ENCODE peak calls at places on chromosomes 11 and 22, in eight cellular contexts. C is AG04450; U is ascending aorta; F is Calu3; Q is CD4-positive, alpha-beta T cell; Y is astrocyte of the spinal cord; T is dorsolateral prefrontal cortex; R is GM13976. A is an unnamed sample.

GRCh38 chr11:83649468-83649915 is 363.3 kb upstream of the CCDC90B start:
- DNase-seq in C (no peak), U (no peak), F (no peak), Q (no peak), Y (no peak), T (no peak), R (no peak), A (no peak)

GRCh38 chr11:64322925-64323260 is 5.0 kb downstream of the PRDX5 start:
- DNase-seq in C (no peak), U (no peak), F (no peak), Q (no peak), Y (no peak), T (no peak), R (no peak), A (peak)

GRCh38 chr11:57475191-57475590 is 14.9 kb downstream of the RTN4RL2 start:
- DNase-seq in C (no peak), U (no peak), F (no peak), Q (no peak), Y (no peak), T (no peak), R (no peak), A (no peak)

GRCh38 chr11:209275-210121 is 2.0 kb downstream of the RIC8A start:
- DNase-seq in C (no peak), U (peak), F (no peak), Q (no peak), Y (no peak), T (peak), R (no peak), A (peak)

GRCh38 chr22:37639070-37639760 is at the start of gene SH3BP1:
- DNase-seq in C (no peak), U (no peak), F (peak), Q (no peak), Y (no peak), T (no peak), R (peak), A (peak)

GRCh38 chr11:82270870-82271269 is 462.8 kb downstream of the FAM181B start:
- DNase-seq in C (no peak), U (no peak), F (no peak), Q (no peak), Y (no peak), T (no peak), R (no peak), A (no peak)

GRCh38 chr11:56624661-56625110 is 10.0 kb upstream of the OR5M1 start:
- DNase-seq in C (no peak), U (no peak), F (peak), Q (no peak), Y (peak), T (no peak), R (no peak), A (no peak)

GRCh38 chr11:26992031-26992541 is 1.8 kb upstream of the FIBIN start:
- DNase-seq in C (peak), U (no peak), F (no peak), Q (no peak), Y (peak), T (no peak), R (no peak), A (no peak)

GRCh38 chr11:72814831-72815618 is 814 bp downstream of the ATG16L2 start:
- DNase-seq in C (no peak), U (peak), F (peak), Q (no peak), Y (peak), T (no peak), R (peak), A (no peak)

GRCh38 chr22:21579474-21579851 is 11.9 kb downstream of the UBE2L3 start:
- DNase-seq in C (no peak), U (no peak), F (no peak), Q (no peak), Y (no peak), T (no peak), R (no peak), A (no peak)

GRCh38 chr22:47333625-47334024 is 571.2 kb downstream of the TBC1D22A start:
- DNase-seq in C (peak), U (no peak), F (peak), Q (no peak), Y (peak), T (no peak), R (no peak), A (no peak)

GRCh38 chr11:17648528-17648927 is 70.8 kb upstream of the MYOD1 start:
- DNase-seq in C (no peak), U (no peak), F (no peak), Q (no peak), Y (no peak), T (no peak), R (peak), A (no peak)

GRCh38 chr11:77560605-77561004 is 29.1 kb upstream of the AQP11 start:
- DNase-seq in C (peak), U (no peak), F (no peak), Q (no peak), Y (peak), T (no peak), R (no peak), A (no peak)

GRCh38 chr22:41178425-41178975 is 26.6 kb upstream of the L3MBTL2 start:
- DNase-seq in C (no peak), U (peak), F (no peak), Q (no peak), Y (no peak), T (peak), R (no peak), A (no peak)

GRCh38 chr11:115845872-115846271 is 341.7 kb upstream of the CADM1 start:
- DNase-seq in C (no peak), U (no peak), F (no peak), Q (no peak), Y (no peak), T (no peak), R (no peak), A (no peak)

GRCh38 chr11:73968356-73968966 is 14.2 kb downstream of the UCP2 start:
- DNase-seq in C (no peak), U (no peak), F (no peak), Q (no peak), Y (no peak), T (no peak), R (no peak), A (no peak)

GRCh38 chr11:27084407-27084985 is 43.9 kb downstream of the BBOX1 start:
- DNase-seq in C (no peak), U (no peak), F (no peak), Q (no peak), Y (peak), T (no peak), R (no peak), A (no peak)

GRCh38 chr22:43228330-43228729 is 41.4 kb upstream of the TTLL12 start:
- DNase-seq in C (no peak), U (no peak), F (peak), Q (no peak), Y (peak), T (no peak), R (peak), A (peak)

GRCh38 chr22:50303848-50304527 is 3.5 kb downstream of the PLXNB2 start:
- DNase-seq in C (no peak), U (no peak), F (peak), Q (no peak), Y (no peak), T (no peak), R (no peak), A (no peak)

GRCh38 chr22:45976351-45977002 is 485 bp downstream of the WNT7B start:
- DNase-seq in C (no peak), U (no peak), F (peak), Q (no peak), Y (no peak), T (no peak), R (no peak), A (no peak)

GRCh38 chr22:19169002-19169946 is 9.3 kb downstream of the SLC25A1 start:
- DNase-seq in C (no peak), U (no peak), F (no peak), Q (no peak), Y (no peak), T (no peak), R (no peak), A (no peak)

GRCh38 chr11:134514354-134514951 is 102.4 kb upstream of the B3GAT1 start:
- DNase-seq in C (no peak), U (peak), F (no peak), Q (no peak), Y (no peak), T (peak), R (no peak), A (no peak)
- TF ChIP-seq CTCF in C (no peak), U (no peak), F (no peak), Q (no peak), Y (no peak), T (no peak), R (no peak), A (no peak)

GRCh38 chr22:30637701-30638114 is 2.1 kb downstream of the SLC35E4 start:
- DNase-seq in C (no peak), U (no peak), F (no peak), Q (no peak), Y (no peak), T (no peak), R (no peak), A (no peak)

GRCh38 chr22:30635273-30636225 is at the start of gene SLC35E4:
- DNase-seq in C (peak), U (peak), F (peak), Q (peak), Y (peak), T (peak), R (peak), A (peak)

GRCh38 chr22:30634477-30635233 is 926 bp upstream of the SLC35E4 start:
- DNase-seq in C (peak), U (peak), F (peak), Q (peak), Y (peak), T (peak), R (peak), A (peak)

GRCh38 chr22:30640361-30640760 is 4.8 kb downstream of the SLC35E4 start:
- DNase-seq in C (no peak), U (no peak), F (no peak), Q (no peak), Y (no peak), T (no peak), R (no peak), A (no peak)

GRCh38 chr22:30636226-30637077 is 871 bp downstream of the SLC35E4 start:
- DNase-seq in C (no peak), U (no peak), F (peak), Q (peak), Y (peak), T (peak), R (peak), A (no peak)
- TF ChIP-seq CTCF in C (peak), U (no peak), F (peak), Q (no peak), Y (no peak), T (no peak), R (peak), A (no peak)

DNA sequence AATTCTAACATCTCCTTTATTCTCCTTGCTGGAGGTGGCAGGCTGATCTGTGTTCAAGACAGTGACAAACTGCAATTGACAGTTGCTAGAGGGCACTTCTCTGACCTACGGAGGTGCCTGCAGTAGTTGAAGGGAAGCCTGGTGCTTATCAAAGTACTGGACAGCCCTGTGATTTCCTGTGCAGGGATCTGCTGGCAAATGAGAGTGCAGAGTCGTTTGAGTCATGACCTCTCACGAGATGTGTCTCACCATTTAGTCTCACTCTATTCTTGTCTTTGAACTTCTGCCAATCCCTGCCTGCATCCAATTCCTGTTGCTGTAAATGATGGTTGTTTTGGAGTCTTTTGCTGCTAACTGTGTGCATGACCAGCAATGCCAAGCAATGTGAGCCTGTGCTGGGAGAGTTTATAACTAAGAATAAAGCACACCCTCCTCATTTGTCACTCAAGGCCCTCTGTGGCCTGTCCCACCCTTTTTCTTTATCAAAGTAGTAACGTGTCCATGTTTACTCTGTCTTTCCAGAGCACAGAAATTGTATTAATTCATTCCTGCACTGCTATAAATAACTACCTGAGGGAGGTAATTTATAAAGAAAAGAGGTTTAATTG is 34.6 kb downstream of the MRGPRX2 start:
- DNase-seq in C (no peak), U (no peak), F (no peak), Q (no peak), Y (no peak), T (no peak), R (no peak), A (no peak)
- TF ChIP-seq CTCF in C (no peak), U (no peak), F (no peak), Q (no peak), Y (no peak), T (no peak), R (no peak), A (no peak)

GRCh38 chr11:10564692-10565318 is 3.7 kb downstream of the LYVE1 start:
- DNase-seq in C (no peak), U (no peak), F (no peak), Q (no peak), Y (no peak), T (no peak), R (no peak), A (no peak)
- TF ChIP-seq CTCF in C (peak), U (peak), F (no peak), Q (no peak), Y (peak), T (no peak), R (peak), A (no peak)

DNA sequence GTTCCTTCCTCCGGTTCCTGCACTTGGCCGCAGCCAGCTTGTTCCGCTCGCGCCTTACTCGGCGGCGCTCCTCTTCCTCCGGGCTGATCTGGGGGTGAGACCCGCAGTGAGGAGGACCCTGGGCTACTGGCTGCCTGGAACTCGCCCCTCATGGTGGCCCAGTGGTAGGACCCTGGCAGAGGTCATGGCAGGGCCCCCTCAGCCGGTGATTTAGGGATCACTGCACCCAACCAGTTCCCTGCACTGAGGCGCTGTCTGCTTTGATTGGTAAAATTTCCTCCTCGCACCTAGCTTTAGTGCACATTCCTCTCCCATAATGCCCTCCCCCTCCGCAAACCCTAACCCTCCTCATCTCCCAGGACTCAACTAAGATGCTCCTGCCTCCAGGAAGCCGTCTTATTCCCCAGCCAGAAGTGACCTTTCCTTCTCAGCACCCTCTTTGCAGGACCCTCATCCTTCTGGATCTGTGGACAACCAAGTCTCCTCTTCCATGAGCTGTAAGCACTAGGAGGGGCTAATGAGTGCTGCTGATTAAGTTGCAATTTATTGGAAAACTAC is 3.6 kb downstream of the CCDC85B start:
- DNase-seq in C (no peak), U (peak), F (no peak), Q (no peak), Y (no peak), T (no peak), R (no peak), A (no peak)
- TF ChIP-seq CTCF in C (no peak), U (no peak), F (no peak), Q (no peak), Y (no peak), T (no peak), R (no peak), A (no peak)

GRCh38 chr22:27149886-27150529 is 492.6 kb downstream of the MIAT start:
- DNase-seq in C (no peak), U (no peak), F (no peak), Q (no peak), Y (no peak), T (no peak), R (no peak), A (no peak)

GRCh38 chr22:27150530-27150909 is 493.1 kb downstream of the MIAT start:
- DNase-seq in C (no peak), U (no peak), F (no peak), Q (no peak), Y (no peak), T (no peak), R (no peak), A (no peak)

GRCh38 chr22:27152033-27152432 is 494.6 kb downstream of the MIAT start:
- DNase-seq in C (no peak), U (no peak), F (no peak), Q (no peak), Y (no peak), T (no peak), R (no peak), A (no peak)

GRCh38 chr22:27152883-27153282 is 495.5 kb downstream of the MIAT start:
- DNase-seq in C (no peak), U (no peak), F (no peak), Q (no peak), Y (no peak), T (no peak), R (no peak), A (no peak)

DNA sequence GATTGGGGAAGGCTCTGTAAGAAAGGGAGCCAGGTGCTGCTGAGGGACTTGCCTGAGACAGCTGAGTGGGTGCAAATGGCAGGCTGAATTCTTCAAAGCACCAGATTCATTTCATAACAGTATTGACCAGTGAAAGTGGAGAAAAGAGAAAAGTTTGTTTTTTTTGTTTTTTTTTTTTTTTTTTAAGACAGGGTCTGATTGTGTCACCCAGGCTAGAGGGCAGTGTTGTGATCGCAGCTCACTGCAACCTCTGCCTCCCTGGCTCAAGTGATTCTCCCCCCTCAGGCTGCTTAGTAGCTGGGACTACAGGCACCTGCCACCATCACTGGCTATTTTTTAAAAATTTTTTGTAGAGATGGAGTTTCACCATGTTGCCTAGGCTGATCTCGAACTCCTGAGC is 494.0 kb downstream of the MIAT start:
- DNase-seq in C (no peak), U (no peak), F (no peak), Q (no peak), Y (no peak), T (no peak), R (no peak), A (no peak)
- TF ChIP-seq CTCF in C (no peak), U (no peak), F (no peak), Q (no peak), Y (no peak), T (no peak), R (no peak), A (no peak)

GRCh38 chr11:32561835-32562234 is 21.8 kb upstream of the EIF3M start:
- DNase-seq in C (no peak), U (no peak), F (no peak), Q (no peak), Y (no peak), T (no peak), R (no peak), A (no peak)
- TF ChIP-seq CTCF in C (no peak), U (no peak), F (no peak), Q (no peak), Y (no peak), T (no peak), R (peak), A (no peak)

GRCh38 chr11:15901046-15901445 is 455.3 kb downstream of the SOX6 start:
- DNase-seq in C (no peak), U (no peak), F (peak), Q (no peak), Y (no peak), T (no peak), R (no peak), A (no peak)
- TF ChIP-seq CTCF in C (no peak), U (no peak), F (peak), Q (no peak), Y (no peak), T (no peak), R (no peak), A (no peak)

GRCh38 chr11:2525166-2525861 is 80.5 kb downstream of the KCNQ1 start:
- DNase-seq in C (no peak), U (peak), F (no peak), Q (no peak), Y (no peak), T (peak), R (no peak), A (peak)

GRCh38 chr11:2527621-2528291 is 82.9 kb downstream of the KCNQ1 start:
- DNase-seq in C (no peak), U (peak), F (no peak), Q (no peak), Y (no peak), T (peak), R (no peak), A (peak)

GRCh38 chr11:2528301-2529050 is 83.7 kb downstream of the KCNQ1 start:
- DNase-seq in C (no peak), U (peak), F (no peak), Q (no peak), Y (no peak), T (peak), R (no peak), A (peak)

GRCh38 chr11:2525941-2526807 is 81.4 kb downstream of the KCNQ1 start:
- DNase-seq in C (no peak), U (peak), F (no peak), Q (no peak), Y (no peak), T (peak), R (no peak), A (peak)

DNA sequence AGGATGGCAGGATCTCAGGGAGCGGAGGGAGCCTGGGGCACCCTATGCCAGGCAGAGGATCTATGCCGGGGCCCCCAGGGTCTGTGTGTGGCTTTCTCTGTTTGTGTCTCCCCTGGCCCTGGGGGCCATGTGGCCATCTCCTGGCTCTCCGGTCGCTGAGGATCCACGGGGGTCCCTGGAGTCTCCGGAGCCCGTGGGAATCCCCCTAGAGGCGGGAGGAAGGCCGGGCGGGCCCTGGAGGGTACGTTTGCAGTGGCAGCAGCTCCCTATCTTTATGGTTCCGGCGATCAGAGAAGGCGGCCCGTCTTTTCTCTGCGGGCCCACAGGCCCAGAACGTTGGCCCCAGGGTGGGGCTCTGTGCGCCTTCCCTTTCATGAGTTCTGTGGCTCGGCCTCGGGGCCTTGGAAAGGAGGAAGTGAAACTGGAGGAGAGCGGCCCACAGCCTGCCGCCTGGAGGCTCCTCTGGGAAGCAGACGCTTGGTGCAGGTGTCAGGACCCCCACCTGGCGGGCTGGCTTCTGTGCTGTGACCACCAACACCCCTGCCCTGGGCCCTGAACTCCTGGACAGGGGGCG is 82.1 kb downstream of the KCNQ1 start:
- DNase-seq in C (no peak), U (peak), F (peak), Q (no peak), Y (no peak), T (peak), R (peak), A (peak)
- TF ChIP-seq CTCF in C (no peak), U (no peak), F (peak), Q (no peak), Y (no peak), T (peak), R (peak), A (no peak)

GRCh38 chr11:117809236-117810055 is 12.4 kb upstream of the DSCAML1 start:
- DNase-seq in C (no peak), U (peak), F (peak), Q (no peak), Y (peak), T (peak), R (peak), A (peak)
- TF ChIP-seq CTCF in C (peak), U (peak), F (peak), Q (peak), Y (peak), T (peak), R (peak), A (peak)

A was measured in glutamatergic neuron.